ENCODE peak calls at places on chromosome 9, in nine cellular contexts. One of them, this sample, is unnamed.

GRCh38 chr9:116137581-116137980 is 16.0 kb upstream of the PAPPA start:
- DNase-seq in SHP77: no peak
- DNase-seq in stomach: no peak
- DNase-seq in CD4-positive, alpha-beta T cell: no peak
- DNase-seq in transverse colon: no peak
- DNase-seq in NCI-H2029 treated with DMSO at 0.1 percent for 48 hours: no peak
- DNase-seq in activated naive CD8-positive, alpha-beta T cell treated with anti-CD3 and anti-CD28 coated beads for 36 hours: no peak
- DNase-seq in HL-60: no peak
- DNase-seq in substantia nigra: no peak
- DNase-seq in this sample: no peak

GRCh38 chr9:38067892-38068615 is 973 bp downstream of the SHB start:
- DNase-seq in SHP77: no peak
- DNase-seq in stomach: no peak
- DNase-seq in CD4-positive, alpha-beta T cell: no peak
- DNase-seq in transverse colon: no peak
- DNase-seq in NCI-H2029 treated with DMSO at 0.1 percent for 48 hours: no peak
- DNase-seq in activated naive CD8-positive, alpha-beta T cell treated with anti-CD3 and anti-CD28 coated beads for 36 hours: peak; percentile 18
- DNase-seq in HL-60: no peak
- DNase-seq in substantia nigra: no peak
- DNase-seq in this sample: no peak

GRCh38 chr9:116027511-116027910 is 126.1 kb upstream of the PAPPA start:
- DNase-seq in SHP77: no peak
- DNase-seq in stomach: no peak
- DNase-seq in CD4-positive, alpha-beta T cell: no peak
- DNase-seq in transverse colon: no peak
- DNase-seq in NCI-H2029 treated with DMSO at 0.1 percent for 48 hours: no peak
- DNase-seq in activated naive CD8-positive, alpha-beta T cell treated with anti-CD3 and anti-CD28 coated beads for 36 hours: no peak
- DNase-seq in HL-60: no peak
- DNase-seq in substantia nigra: no peak
- DNase-seq in this sample: no peak

GRCh38 chr9:124256517-124257069 is 1.2 kb upstream of the NEK6 start:
- DNase-seq in SHP77: no peak
- DNase-seq in stomach: no peak
- DNase-seq in CD4-positive, alpha-beta T cell: no peak
- DNase-seq in transverse colon: peak; percentile 25
- DNase-seq in NCI-H2029 treated with DMSO at 0.1 percent for 48 hours: peak; percentile 36
- DNase-seq in activated naive CD8-positive, alpha-beta T cell treated with anti-CD3 and anti-CD28 coated beads for 36 hours: no peak
- DNase-seq in HL-60: no peak
- DNase-seq in substantia nigra: no peak
- DNase-seq in this sample: no peak

GRCh38 chr9:133087429-133088145 is 25.8 kb downstream of the CEL start:
- DNase-seq in SHP77: no peak
- DNase-seq in stomach: no peak
- DNase-seq in CD4-positive, alpha-beta T cell: no peak
- DNase-seq in transverse colon: no peak
- DNase-seq in NCI-H2029 treated with DMSO at 0.1 percent for 48 hours: no peak
- DNase-seq in activated naive CD8-positive, alpha-beta T cell treated with anti-CD3 and anti-CD28 coated beads for 36 hours: no peak
- DNase-seq in HL-60: no peak
- DNase-seq in substantia nigra: no peak
- DNase-seq in this sample: no peak

GRCh38 chr9:22216730-22217160 is 207.6 kb upstream of the CDKN2B start:
- DNase-seq in SHP77: peak; percentile 47
- DNase-seq in stomach: no peak
- DNase-seq in CD4-positive, alpha-beta T cell: no peak
- DNase-seq in transverse colon: no peak
- DNase-seq in NCI-H2029 treated with DMSO at 0.1 percent for 48 hours: no peak
- DNase-seq in activated naive CD8-positive, alpha-beta T cell treated with anti-CD3 and anti-CD28 coated beads for 36 hours: no peak
- DNase-seq in HL-60: no peak
- DNase-seq in substantia nigra: no peak
- DNase-seq in this sample: no peak

GRCh38 chr9:97772145-97772544 is 75.0 kb upstream of the XPA start:
- DNase-seq in SHP77: no peak
- DNase-seq in stomach: no peak
- DNase-seq in CD4-positive, alpha-beta T cell: no peak
- DNase-seq in transverse colon: no peak
- DNase-seq in NCI-H2029 treated with DMSO at 0.1 percent for 48 hours: no peak
- DNase-seq in activated naive CD8-positive, alpha-beta T cell treated with anti-CD3 and anti-CD28 coated beads for 36 hours: no peak
- DNase-seq in HL-60: no peak
- DNase-seq in substantia nigra: no peak
- DNase-seq in this sample: no peak

GRCh38 chr9:79581388-79581787 is 9.6 kb downstream of the TLE4 start:
- DNase-seq in SHP77: no peak
- DNase-seq in stomach: peak; percentile 33
- DNase-seq in CD4-positive, alpha-beta T cell: no peak
- DNase-seq in transverse colon: peak; percentile 15
- DNase-seq in NCI-H2029 treated with DMSO at 0.1 percent for 48 hours: no peak
- DNase-seq in activated naive CD8-positive, alpha-beta T cell treated with anti-CD3 and anti-CD28 coated beads for 36 hours: no peak
- DNase-seq in HL-60: no peak
- DNase-seq in substantia nigra: no peak
- DNase-seq in this sample: no peak

GRCh38 chr9:4297151-4297794 is 2.6 kb downstream of the GLIS3 start:
- DNase-seq in SHP77: peak; percentile 69
- DNase-seq in stomach: peak; percentile 67
- DNase-seq in CD4-positive, alpha-beta T cell: peak; percentile 37
- DNase-seq in transverse colon: peak; percentile 80
- DNase-seq in NCI-H2029 treated with DMSO at 0.1 percent for 48 hours: no peak
- DNase-seq in activated naive CD8-positive, alpha-beta T cell treated with anti-CD3 and anti-CD28 coated beads for 36 hours: peak; percentile 44
- DNase-seq in HL-60: peak; percentile 86
- DNase-seq in substantia nigra: peak; percentile 40
- DNase-seq in this sample: peak; percentile 6

GRCh38 chr9:124698265-124698664 is 72.8 kb downstream of the NR6A1 start:
- DNase-seq in SHP77: no peak
- DNase-seq in stomach: no peak
- DNase-seq in CD4-positive, alpha-beta T cell: no peak
- DNase-seq in transverse colon: no peak
- DNase-seq in NCI-H2029 treated with DMSO at 0.1 percent for 48 hours: no peak
- DNase-seq in activated naive CD8-positive, alpha-beta T cell treated with anti-CD3 and anti-CD28 coated beads for 36 hours: no peak
- DNase-seq in HL-60: no peak
- DNase-seq in substantia nigra: no peak
- DNase-seq in this sample: no peak

This sample was measured in stimulated activated effector memory CD8-positive, alpha-beta T cell treated with anti-CD3 and anti-CD28 coated beads, Interleukin-12 subunit alpha, Interleukin-12 subunit beta, amount 100 ng/mL, for 72 hours.